ENCODE peak calls at places on chromosome 3, in five cellular contexts. One of them, this sample, is unnamed.
A peak's percentile ranks its signal among the peaks of the same experiment; 100 is the strongest.

GRCh38 chr3:13713396-13713795 is 164.5 kb downstream of the FBLN2 start:
- DNase-seq in IMR-90: no peak
- DNase-seq in NCI-H1694 treated with DMSO at 0.1 percent for 48 hours: no peak
- DNase-seq in substantia nigra: no peak
- DNase-seq in globus pallidus: no peak
- DNase-seq in this sample: no peak

GRCh38 chr3:128342701-128343180 is 123.9 kb downstream of the DNAJB8 start:
- DNase-seq in globus pallidus: no peak
- DNase-seq in NCI-H1694 treated with DMSO at 0.1 percent for 48 hours: no peak
- DNase-seq in substantia nigra: no peak
- DNase-seq in IMR-90: no peak
- DNase-seq in this sample: no peak

GRCh38 chr3:106814231-106814630 is 563.0 kb upstream of the CCDC54 start:
- DNase-seq in globus pallidus: peak; percentile 70
- DNase-seq in IMR-90: no peak
- DNase-seq in NCI-H1694 treated with DMSO at 0.1 percent for 48 hours: peak; percentile 89
- DNase-seq in substantia nigra: peak; percentile 10
- DNase-seq in this sample: no peak

GRCh38 chr3:72574144-72574543 is 274.1 kb downstream of the SHQ1 start:
- DNase-seq in NCI-H1694 treated with DMSO at 0.1 percent for 48 hours: no peak
- DNase-seq in substantia nigra: no peak
- DNase-seq in globus pallidus: no peak
- DNase-seq in IMR-90: no peak
- DNase-seq in this sample: no peak

GRCh38 chr3:42520336-42520735 is 17.9 kb downstream of the VIPR1 start:
- DNase-seq in IMR-90: no peak
- DNase-seq in NCI-H1694 treated with DMSO at 0.1 percent for 48 hours: no peak
- DNase-seq in substantia nigra: no peak
- DNase-seq in globus pallidus: no peak
- DNase-seq in this sample: no peak

GRCh38 chr3:121793078-121793477 is 41.8 kb downstream of the IQCB1 start:
- DNase-seq in NCI-H1694 treated with DMSO at 0.1 percent for 48 hours: no peak
- DNase-seq in substantia nigra: no peak
- DNase-seq in IMR-90: no peak
- DNase-seq in globus pallidus: no peak
- DNase-seq in this sample: no peak

GRCh38 chr3:137110392-137110996 is 152.7 kb downstream of the IL20RB start:
- DNase-seq in IMR-90: peak; percentile 33
- DNase-seq in NCI-H1694 treated with DMSO at 0.1 percent for 48 hours: peak; percentile 72
- DNase-seq in globus pallidus: no peak
- DNase-seq in substantia nigra: no peak
- DNase-seq in this sample: no peak

GRCh38 chr3:101077361-101078011 is 84.3 kb upstream of the ABI3BP start:
- DNase-seq in IMR-90: peak; percentile 58
- DNase-seq in globus pallidus: peak; percentile 39
- DNase-seq in substantia nigra: no peak
- DNase-seq in NCI-H1694 treated with DMSO at 0.1 percent for 48 hours: no peak
- DNase-seq in this sample: no peak

GRCh38 chr3:149881879-149882278 is 68.9 kb downstream of the RNF13 start:
- DNase-seq in globus pallidus: no peak
- DNase-seq in NCI-H1694 treated with DMSO at 0.1 percent for 48 hours: no peak
- DNase-seq in IMR-90: no peak
- DNase-seq in substantia nigra: no peak
- DNase-seq in this sample: no peak

GRCh38 chr3:171876651-171877272 is 33.6 kb downstream of the TMEM212 start:
- DNase-seq in NCI-H1694 treated with DMSO at 0.1 percent for 48 hours: no peak
- DNase-seq in IMR-90: peak; percentile 94
- DNase-seq in substantia nigra: no peak
- DNase-seq in globus pallidus: no peak
- DNase-seq in this sample: no peak

GRCh38 chr3:165193392-165194268 is 2.6 kb downstream of the SLITRK3 start:
- DNase-seq in IMR-90: no peak
- DNase-seq in NCI-H1694 treated with DMSO at 0.1 percent for 48 hours: no peak
- DNase-seq in substantia nigra: no peak
- DNase-seq in globus pallidus: peak; percentile 11
- DNase-seq in this sample: no peak

GRCh38 chr3:196941846-196942225 is 492 bp downstream of the NCBP2 start:
- DNase-seq in NCI-H1694 treated with DMSO at 0.1 percent for 48 hours: no peak
- DNase-seq in IMR-90: peak; percentile 51
- DNase-seq in globus pallidus: no peak
- DNase-seq in substantia nigra: peak; percentile 53
- DNase-seq in this sample: peak; percentile 77

GRCh38 chr3:168977696-168978374 is 685.7 kb downstream of the MECOM start:
- DNase-seq in globus pallidus: no peak
- DNase-seq in substantia nigra: no peak
- DNase-seq in IMR-90: peak; percentile 44
- DNase-seq in NCI-H1694 treated with DMSO at 0.1 percent for 48 hours: no peak
- DNase-seq in this sample: no peak

GRCh38 chr3:128483657-128484403 is 9.2 kb downstream of the GATA2 start:
- DNase-seq in substantia nigra: no peak
- DNase-seq in globus pallidus: no peak
- DNase-seq in NCI-H1694 treated with DMSO at 0.1 percent for 48 hours: no peak
- DNase-seq in IMR-90: no peak
- DNase-seq in this sample: no peak

GRCh38 chr3:61236556-61236955 is 14.7 kb downstream of the FHIT start:
- DNase-seq in NCI-H1694 treated with DMSO at 0.1 percent for 48 hours: no peak
- DNase-seq in globus pallidus: no peak
- DNase-seq in substantia nigra: no peak
- DNase-seq in IMR-90: no peak
- DNase-seq in this sample: no peak

GRCh38 chr3:80384811-80385210 is 617.0 kb upstream of the ROBO1 start:
- DNase-seq in substantia nigra: no peak
- DNase-seq in NCI-H1694 treated with DMSO at 0.1 percent for 48 hours: no peak
- DNase-seq in globus pallidus: no peak
- DNase-seq in IMR-90: no peak
- DNase-seq in this sample: no peak

GRCh38 chr3:71006810-71007785 is 576.4 kb downstream of the FOXP1 start:
- DNase-seq in NCI-H1694 treated with DMSO at 0.1 percent for 48 hours: peak; percentile 0
- DNase-seq in substantia nigra: no peak
- DNase-seq in globus pallidus: peak; percentile 71
- DNase-seq in IMR-90: no peak
- DNase-seq in this sample: peak; percentile 25

GRCh38 chr3:46097691-46098241 is 70.5 kb upstream of the XCR1 start:
- DNase-seq in substantia nigra: no peak
- DNase-seq in IMR-90: peak; percentile 31
- DNase-seq in NCI-H1694 treated with DMSO at 0.1 percent for 48 hours: no peak
- DNase-seq in globus pallidus: no peak
- DNase-seq in this sample: no peak

GRCh38 chr3:160331127-160331937 is 67.7 kb downstream of the IFT80 start:
- DNase-seq in NCI-H1694 treated with DMSO at 0.1 percent for 48 hours: no peak
- DNase-seq in IMR-90: peak; percentile 93
- DNase-seq in substantia nigra: no peak
- DNase-seq in globus pallidus: peak; percentile 29
- DNase-seq in this sample: no peak

GRCh38 chr3:131705558-131706051 is 202.8 kb upstream of the MRPL3 start:
- DNase-seq in NCI-H1694 treated with DMSO at 0.1 percent for 48 hours: no peak
- DNase-seq in globus pallidus: no peak
- DNase-seq in IMR-90: no peak
- DNase-seq in substantia nigra: no peak
- DNase-seq in this sample: no peak

GRCh38 chr3:2523251-2523836 is 424.7 kb downstream of the CNTN4 start:
- DNase-seq in NCI-H1694 treated with DMSO at 0.1 percent for 48 hours: no peak
- DNase-seq in IMR-90: no peak
- DNase-seq in globus pallidus: no peak
- DNase-seq in substantia nigra: no peak
- DNase-seq in this sample: no peak

GRCh38 chr3:75978686-75979085 is 193.3 kb upstream of the ZNF717 start:
- DNase-seq in NCI-H1694 treated with DMSO at 0.1 percent for 48 hours: no peak
- DNase-seq in globus pallidus: no peak
- DNase-seq in substantia nigra: no peak
- DNase-seq in IMR-90: peak; percentile 50
- DNase-seq in this sample: no peak

GRCh38 chr3:187736418-187736871 is 8.8 kb downstream of the BCL6 start:
- DNase-seq in globus pallidus: peak; percentile 57
- DNase-seq in NCI-H1694 treated with DMSO at 0.1 percent for 48 hours: no peak
- DNase-seq in substantia nigra: no peak
- DNase-seq in IMR-90: peak; percentile 74
- DNase-seq in this sample: no peak

GRCh38 chr3:143973352-143974021 is 1.9 kb downstream of the DIPK2A start:
- DNase-seq in NCI-H1694 treated with DMSO at 0.1 percent for 48 hours: peak; percentile 51
- DNase-seq in globus pallidus: peak; percentile 63
- DNase-seq in IMR-90: peak; percentile 16
- DNase-seq in substantia nigra: peak; percentile 18
- DNase-seq in this sample: no peak

GRCh38 chr3:156643729-156644389 is 30.5 kb upstream of the TIPARP start:
- DNase-seq in substantia nigra: no peak
- DNase-seq in globus pallidus: no peak
- DNase-seq in IMR-90: peak; percentile 75
- DNase-seq in NCI-H1694 treated with DMSO at 0.1 percent for 48 hours: no peak
- DNase-seq in this sample: peak; percentile 38

GRCh38 chr3:86961297-86961696 is 29.7 kb downstream of the VGLL3 start:
- DNase-seq in IMR-90: peak; percentile 58
- DNase-seq in NCI-H1694 treated with DMSO at 0.1 percent for 48 hours: no peak
- DNase-seq in substantia nigra: no peak
- DNase-seq in globus pallidus: no peak
- DNase-seq in this sample: no peak

GRCh38 chr3:133329626-133330025 is 70.2 kb upstream of the BFSP2 start:
- DNase-seq in substantia nigra: no peak
- DNase-seq in NCI-H1694 treated with DMSO at 0.1 percent for 48 hours: no peak
- DNase-seq in globus pallidus: no peak
- DNase-seq in IMR-90: no peak
- DNase-seq in this sample: no peak

This sample was measured in naive thymus-derived CD4-positive, alpha-beta T cell.